ENCODE peak calls at places on chromosomes 1 and 21, in four cellular contexts. W is epithelial cell of prostate, T is aorta, H is stomach. Q is an unnamed sample.

GRCh38 chr1:95994643-95995042 is 726.9 kb upstream of the PTBP2 start:
- DNase-seq in W (no peak), H (no peak), T (no peak), Q (no peak)

GRCh38 chr1:182391362-182392044 is at the start of gene GLUL:
- DNase-seq in T (peak), W (no peak), H (peak), Q (peak)

GRCh38 chr1:25815208-25816111 is 4.3 kb upstream of the MTFR1L start:
- DNase-seq in H (no peak), T (no peak), W (no peak), Q (no peak)

GRCh38 chr1:2496087-2496622 is 20.1 kb downstream of the PLCH2 start:
- DNase-seq in H (no peak), W (no peak), T (no peak), Q (no peak)

GRCh38 chr1:23029337-23029736 is 10.1 kb downstream of the KDM1A start:
- DNase-seq in W (no peak), T (no peak), H (no peak), Q (no peak)

GRCh38 chr1:27099154-27099903 is 55.6 kb downstream of the SLC9A1 start:
- DNase-seq in T (peak), H (peak), W (no peak), Q (no peak)

GRCh38 chr1:196558424-196558823 is 49.8 kb downstream of the KCNT2 start:
- DNase-seq in H (no peak), T (no peak), W (peak), Q (no peak)

GRCh38 chr1:161910516-161911077 is 113.1 kb downstream of the OLFML2B start:
- DNase-seq in H (no peak), W (no peak), T (no peak), Q (no peak)

GRCh38 chr1:95195046-95195445 is 39.0 kb upstream of the RWDD3 start:
- DNase-seq in H (no peak), T (no peak), W (no peak), Q (no peak)

GRCh38 chr1:217469983-217470382 is 160.9 kb downstream of the GPATCH2 start:
- DNase-seq in H (no peak), W (no peak), T (no peak), Q (no peak)

GRCh38 chr1:12811409-12811784 is 19.8 kb downstream of the PRAMEF11 start:
- DNase-seq in H (no peak), W (no peak), T (no peak), Q (no peak)

GRCh38 chr1:12809933-12810332 is 18.7 kb downstream of the PRAMEF1 start:
- DNase-seq in T (no peak), H (no peak), W (no peak), Q (no peak)

GRCh38 chr1:12810691-12811408 is 19.7 kb downstream of the PRAMEF1 start:
- DNase-seq in W (no peak), T (no peak), H (no peak), Q (no peak)
- H3K27ac ChIP-seq in W (no peak), T (no peak), H (no peak), Q (no peak)

DNA sequence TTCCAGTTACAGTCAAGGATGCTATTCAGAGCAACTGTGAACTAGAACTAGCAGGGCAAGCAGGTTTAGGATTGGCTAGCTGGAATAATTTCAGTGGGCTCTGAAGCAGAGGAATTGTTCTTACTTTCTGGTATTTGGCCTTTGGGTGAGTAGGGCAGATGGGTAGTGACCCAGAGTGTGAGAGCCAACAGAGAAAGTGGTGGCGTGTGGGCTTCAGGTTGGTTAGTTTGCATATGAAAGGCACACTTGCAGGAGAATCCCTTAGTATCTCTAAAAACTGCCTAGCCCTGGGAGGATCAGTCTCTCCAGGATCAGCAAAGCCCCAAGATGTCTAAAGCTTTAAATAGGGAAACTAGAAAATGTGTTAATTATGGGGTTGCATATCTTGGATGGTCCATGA is 67.6 kb upstream of the LRRC8B start:
- DNase-seq in T (no peak), H (no peak), W (no peak), Q (no peak)
- H3K27ac ChIP-seq in T (no peak), H (no peak), W (no peak), Q (no peak)

GRCh38 chr1:67710417-67710816 is 25.4 kb downstream of the GADD45A start:
- DNase-seq in W (no peak), T (peak), H (no peak), Q (no peak)

GRCh38 chr1:67711850-67712202 is 26.8 kb downstream of the GADD45A start:
- DNase-seq in H (no peak), T (no peak), W (no peak), Q (no peak)

GRCh38 chr1:67711150-67711849 is 26.3 kb downstream of the GADD45A start:
- DNase-seq in W (no peak), T (no peak), H (no peak), Q (no peak)

GRCh38 chr1:67705735-67706454 is 20.9 kb downstream of the GADD45A start:
- DNase-seq in W (no peak), T (no peak), H (no peak), Q (no peak)

GRCh38 chr1:67708606-67709005 is 23.6 kb downstream of the GADD45A start:
- DNase-seq in T (no peak), H (peak), W (no peak), Q (no peak)
- H3K27ac ChIP-seq in T (peak), H (peak), W (peak), Q (no peak)

DNA sequence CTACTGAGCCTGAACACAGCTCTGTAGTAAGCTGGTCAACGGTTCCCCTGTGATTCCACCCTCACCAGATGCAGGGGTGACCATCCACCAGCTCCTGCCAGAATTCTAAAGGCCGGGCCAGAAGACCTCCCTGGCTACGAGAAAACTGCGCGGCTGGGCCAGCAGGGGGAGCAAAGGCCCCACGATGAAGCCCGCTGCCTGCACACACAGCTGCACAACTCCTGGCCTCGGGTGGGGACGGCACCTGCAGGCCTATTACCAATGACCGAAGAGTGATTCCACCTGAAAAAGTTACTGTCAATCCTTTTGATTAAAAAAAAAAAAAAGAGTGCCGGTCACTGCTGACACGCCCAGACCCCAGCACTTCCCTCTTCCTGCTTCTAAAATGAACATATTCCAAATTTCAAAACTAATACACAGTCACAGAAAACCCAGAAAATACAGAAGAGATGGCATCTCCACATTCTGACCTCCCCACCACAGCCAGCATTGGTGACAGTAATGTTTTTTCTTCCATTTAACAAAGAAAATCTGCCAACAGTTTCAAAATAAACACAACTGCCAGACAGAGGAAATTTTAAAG is 49.8 kb upstream of the RIPK4 start:
- DNase-seq in T (peak), W (no peak), H (peak), Q (peak)
- H3K27ac ChIP-seq in T (no peak), W (no peak), H (no peak), Q (no peak)

GRCh38 chr1:160789702-160790611 is 6.0 kb upstream of the LY9 start:
- DNase-seq in T (no peak), H (no peak), W (no peak), Q (no peak)
- H3K27ac ChIP-seq in T (no peak), H (no peak), W (no peak), Q (no peak)

GRCh38 chr1:45355683-45356082 is 15.4 kb upstream of the MUTYH start:
- DNase-seq in W (no peak), T (no peak), H (no peak), Q (no peak)

GRCh38 chr1:45356186-45356585 is 15.9 kb upstream of the MUTYH start:
- DNase-seq in W (no peak), H (no peak), T (no peak), Q (no peak)

GRCh38 chr1:45365051-45365450 is 24.8 kb upstream of the MUTYH start:
- DNase-seq in T (no peak), W (no peak), H (no peak), Q (no peak)

GRCh38 chr1:45364294-45364693 is 24.1 kb upstream of the MUTYH start:
- DNase-seq in W (no peak), T (no peak), H (no peak), Q (no peak)

DNA sequence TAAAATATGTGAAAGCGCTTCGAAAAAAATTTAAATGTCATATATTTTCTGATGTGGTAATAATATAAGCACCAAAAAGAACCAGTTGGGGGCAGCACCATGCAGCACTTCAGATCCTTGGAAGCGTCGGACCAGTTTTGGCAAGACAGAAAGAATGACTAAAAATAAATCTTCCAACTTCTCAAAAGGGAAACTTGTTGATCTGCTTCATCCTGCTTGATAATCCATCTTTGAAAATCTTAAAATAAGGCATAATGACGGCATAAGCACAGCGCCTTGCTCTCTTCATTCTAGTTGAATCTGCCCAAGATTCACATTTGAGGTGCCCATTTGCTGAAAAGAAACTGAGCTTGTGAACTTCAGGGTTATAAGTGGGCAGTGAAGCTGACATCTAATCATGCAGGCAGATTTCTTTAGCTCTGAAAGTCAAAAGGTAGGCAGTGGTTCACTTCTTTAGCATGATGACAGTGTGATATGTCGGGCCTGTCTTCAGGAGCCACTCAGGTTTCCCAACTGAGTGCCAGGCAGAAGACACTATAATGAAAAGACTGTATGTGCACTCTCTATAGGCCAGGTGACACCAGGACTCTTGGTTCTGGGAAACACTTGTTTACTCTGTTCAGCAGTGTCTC is 19.8 kb upstream of the MUTYH start:
- DNase-seq in W (no peak), H (peak), T (peak), Q (no peak)
- H3K27ac ChIP-seq in W (peak), H (peak), T (peak), Q (no peak)

Q was measured in pancreas.